ENCODE peak calls at places on chromosomes 1 and 21, in five cellular contexts. One of them, this sample, is unnamed.

GRCh38 chr1:234608720-234609527 is 1.1 kb downstream of the IRF2BP2 start:
- DNase-seq in stimulated activated CD8-positive, alpha-beta memory T cell treated with anti-CD3 and anti-CD28 coated beads, Interleukin-7, amount 100 ng/mL, for 1 hour: no peak
- DNase-seq in left cardiac atrium: peak
- DNase-seq in uterus: peak
- DNase-seq in NCI-H1105: no peak
- DNase-seq in this sample: peak

GRCh38 chr21:45539796-45540600 is 2.2 kb downstream of the SLC19A1 start:
- DNase-seq in left cardiac atrium: peak
- DNase-seq in uterus: peak
- DNase-seq in NCI-H1105: no peak
- DNase-seq in stimulated activated CD8-positive, alpha-beta memory T cell treated with anti-CD3 and anti-CD28 coated beads, Interleukin-7, amount 100 ng/mL, for 1 hour: no peak
- DNase-seq in this sample: no peak

GRCh38 chr1:16111771-16112557 is 38.5 kb upstream of the FAM131C start:
- DNase-seq in left cardiac atrium: no peak
- DNase-seq in NCI-H1105: no peak
- DNase-seq in stimulated activated CD8-positive, alpha-beta memory T cell treated with anti-CD3 and anti-CD28 coated beads, Interleukin-7, amount 100 ng/mL, for 1 hour: no peak
- DNase-seq in uterus: peak
- DNase-seq in this sample: peak

GRCh38 chr1:9195651-9196050 is 38.9 kb upstream of the H6PD start:
- DNase-seq in NCI-H1105: no peak
- DNase-seq in left cardiac atrium: no peak
- DNase-seq in uterus: no peak
- DNase-seq in stimulated activated CD8-positive, alpha-beta memory T cell treated with anti-CD3 and anti-CD28 coated beads, Interleukin-7, amount 100 ng/mL, for 1 hour: no peak
- DNase-seq in this sample: no peak

GRCh38 chr1:178738780-178739179 is 13.7 kb downstream of the RALGPS2 start:
- DNase-seq in NCI-H1105: no peak
- DNase-seq in stimulated activated CD8-positive, alpha-beta memory T cell treated with anti-CD3 and anti-CD28 coated beads, Interleukin-7, amount 100 ng/mL, for 1 hour: no peak
- DNase-seq in uterus: no peak
- DNase-seq in left cardiac atrium: no peak
- DNase-seq in this sample: no peak

GRCh38 chr1:116255933-116256649 is 117.0 kb upstream of the ATP1A1 start:
- DNase-seq in NCI-H1105: no peak
- DNase-seq in uterus: no peak
- DNase-seq in left cardiac atrium: no peak
- DNase-seq in stimulated activated CD8-positive, alpha-beta memory T cell treated with anti-CD3 and anti-CD28 coated beads, Interleukin-7, amount 100 ng/mL, for 1 hour: no peak
- DNase-seq in this sample: peak

GRCh38 chr1:161044908-161045748 is 649 bp downstream of the USF1 start:
- DNase-seq in left cardiac atrium: peak
- DNase-seq in NCI-H1105: peak
- DNase-seq in uterus: peak
- DNase-seq in stimulated activated CD8-positive, alpha-beta memory T cell treated with anti-CD3 and anti-CD28 coated beads, Interleukin-7, amount 100 ng/mL, for 1 hour: no peak
- DNase-seq in this sample: peak

GRCh38 chr21:41419921-41420862 is 5.8 kb upstream of the MX1 start:
- DNase-seq in uterus: peak
- DNase-seq in NCI-H1105: peak
- DNase-seq in left cardiac atrium: peak
- DNase-seq in stimulated activated CD8-positive, alpha-beta memory T cell treated with anti-CD3 and anti-CD28 coated beads, Interleukin-7, amount 100 ng/mL, for 1 hour: peak
- DNase-seq in this sample: peak

GRCh38 chr1:205375816-205376545 is 19.3 kb upstream of the KLHDC8A start:
- DNase-seq in stimulated activated CD8-positive, alpha-beta memory T cell treated with anti-CD3 and anti-CD28 coated beads, Interleukin-7, amount 100 ng/mL, for 1 hour: no peak
- DNase-seq in NCI-H1105: no peak
- DNase-seq in uterus: peak
- DNase-seq in left cardiac atrium: no peak
- DNase-seq in this sample: peak

GRCh38 chr1:49190138-49190537 is 413.4 kb upstream of the BEND5 start:
- DNase-seq in stimulated activated CD8-positive, alpha-beta memory T cell treated with anti-CD3 and anti-CD28 coated beads, Interleukin-7, amount 100 ng/mL, for 1 hour: no peak
- DNase-seq in NCI-H1105: no peak
- DNase-seq in left cardiac atrium: no peak
- DNase-seq in uterus: no peak
- DNase-seq in this sample: no peak

This sample was measured in iris pigment epithelial cell.